ENCODE peak calls at places on chromosomes 12 and 14, in eight cellular contexts. D is NCI-H1105; V is AG10803; R is kidney glomerular epithelial cell; Z is GF-D8; U is left ventricle myocardium inferior; G is activated CD4-positive, alpha-beta T cell treated with anti-CD3 and anti-CD28 coated beads for 36 hours; X is NCI-H2029. Q is an unnamed sample.

GRCh38 chr14:97380539-97380941 is 583.4 kb downstream of the VRK1 start:
- DNase-seq in D (no peak), V (no peak), R (no peak), Z (no peak), U (no peak), G (peak), X (no peak), Q (no peak)

GRCh38 chr14:105096206-105096875 is 31.1 kb upstream of the GPR132 start:
- DNase-seq in D (no peak), V (no peak), R (no peak), Z (no peak), U (no peak), G (no peak), X (no peak), Q (peak)

GRCh38 chr14:55441286-55441685 is 870 bp upstream of the TBPL2 start:
- DNase-seq in D (no peak), V (no peak), R (peak), Z (no peak), U (no peak), G (no peak), X (no peak), Q (no peak)

GRCh38 chr12:6735448-6736191 is 11.8 kb downstream of the COPS7A start:
- DNase-seq in D (peak), V (peak), R (peak), Z (peak), U (peak), G (peak), X (no peak), Q (peak)

GRCh38 chr14:106826833-106827369 is 1300.5 kb downstream of the TMEM121 start:
- DNase-seq in D (no peak), V (no peak), R (no peak), Z (no peak), U (no peak), G (no peak), X (no peak), Q (no peak)

GRCh38 chr12:30823140-30823669 is 68.5 kb upstream of the CAPRIN2 start:
- DNase-seq in D (no peak), V (no peak), R (no peak), Z (no peak), U (peak), G (peak), X (no peak), Q (no peak)

GRCh38 chr14:23353433-23353780 is 720 bp upstream of the SLC22A17 start:
- DNase-seq in D (no peak), V (no peak), R (no peak), Z (no peak), U (no peak), G (no peak), X (no peak), Q (no peak)

GRCh38 chr12:12561305-12562015 is 1.2 kb downstream of the DUSP16 start:
- DNase-seq in D (peak), V (peak), R (no peak), Z (no peak), U (peak), G (peak), X (peak), Q (peak)

GRCh38 chr12:108607981-108608600 is 10.2 kb upstream of the TMEM119 start:
- DNase-seq in D (no peak), V (no peak), R (no peak), Z (no peak), U (no peak), G (no peak), X (no peak), Q (no peak)